ENCODE peak calls at places on chromosomes 11 and 22, in four cellular contexts. F is brain microvascular endothelial cell, E is HCT116, X is AG09309. O is an unnamed sample.

GRCh38 chr11:117570701-117571100 is 226.3 kb downstream of the DSCAML1 start:
- DNase-seq in F (no peak), E (no peak), X (no peak), O (no peak)

GRCh38 chr11:86211619-86212018 is 32.9 kb upstream of the EED start:
- DNase-seq in X (no peak), F (no peak), E (no peak), O (peak)

GRCh38 chr22:19176732-19177131 is 1.8 kb downstream of the SLC25A1 start:
- DNase-seq in F (no peak), E (no peak), X (no peak), O (no peak)

GRCh38 chr11:31089117-31089516 is 280.4 kb downstream of the DCDC1 start:
- DNase-seq in E (no peak), X (no peak), F (no peak), O (no peak)

GRCh38 chr11:55707029-55707428 is 45.0 kb downstream of the OR4C6 start:
- DNase-seq in F (peak), X (no peak), E (no peak), O (no peak)

GRCh38 chr11:110711776-110712642 is at the start of gene ARHGAP20:
- DNase-seq in F (peak), X (no peak), E (no peak), O (peak)

GRCh38 chr11:85805387-85805786 is 5.6 kb downstream of the SYTL2 start:
- DNase-seq in E (no peak), F (no peak), X (no peak), O (no peak)

GRCh38 chr11:10032991-10033390 is 261.0 kb downstream of the SBF2 start:
- DNase-seq in X (peak), F (no peak), E (no peak), O (no peak)

GRCh38 chr22:28822930-28823481 is 22.6 kb upstream of the XBP1 start:
- DNase-seq in X (no peak), E (no peak), F (no peak), O (no peak)

GRCh38 chr22:45889539-45890350 is 87.2 kb downstream of the WNT7B start:
- DNase-seq in E (no peak), F (peak), X (no peak), O (no peak)

GRCh38 chr22:36323182-36323854 is 64.4 kb downstream of the MYH9 start:
- DNase-seq in X (no peak), F (peak), E (no peak), O (no peak)

GRCh38 chr22:47198801-47199251 is 436.4 kb downstream of the TBC1D22A start:
- DNase-seq in F (no peak), X (no peak), E (no peak), O (no peak)

GRCh38 chr11:119338318-119338890 is 2.3 kb downstream of the C1QTNF5 start:
- DNase-seq in E (peak), F (peak), X (no peak), O (no peak)

GRCh38 chr11:111846640-111847039 is 24.7 kb downstream of the ALG9 start:
- DNase-seq in E (no peak), X (no peak), F (peak), O (no peak)

GRCh38 chr11:76765863-76766350 is 17.2 kb upstream of the TSKU start:
- DNase-seq in X (no peak), E (no peak), F (no peak), O (no peak)

GRCh38 chr22:37519268-37520195 is at the start of gene CARD10:
- DNase-seq in F (no peak), X (no peak), E (no peak), O (no peak)

GRCh38 chr11:45394294-45395085 is 108.3 kb upstream of the SYT13 start:
- DNase-seq in F (no peak), E (no peak), X (no peak), O (no peak)

GRCh38 chr11:6911946-6912345 is 8.9 kb upstream of the OR2D3 start:
- DNase-seq in E (no peak), X (no peak), F (peak), O (no peak)

GRCh38 chr22:17167486-17167885 is 8.4 kb upstream of the HDHD5 start:
- DNase-seq in E (no peak), X (no peak), F (no peak), O (no peak)

GRCh38 chr22:50199251-50199721 is 1.5 kb upstream of the SELENOO start:
- DNase-seq in X (no peak), F (no peak), E (no peak), O (no peak)

GRCh38 chr11:131108780-131109179 is 192.5 kb upstream of the SNX19 start:
- DNase-seq in E (no peak), X (no peak), F (peak), O (no peak)

GRCh38 chr11:21511835-21512440 is 680.9 kb upstream of the ANO5 start:
- DNase-seq in E (peak), X (no peak), F (peak), O (no peak)

GRCh38 chr22:22006596-22006990 is 24.0 kb upstream of the TOP3B start:
- DNase-seq in X (no peak), E (no peak), F (no peak), O (no peak)

GRCh38 chr11:32348502-32348901 is 86.8 kb downstream of the WT1 start:
- DNase-seq in X (no peak), F (no peak), E (no peak), O (no peak)

GRCh38 chr22:50696799-50697561 is 24.4 kb downstream of the SHANK3 start:
- DNase-seq in X (no peak), F (no peak), E (no peak), O (no peak)

GRCh38 chr11:45847908-45848316 is 637 bp downstream of the CRY2 start:
- DNase-seq in E (no peak), F (peak), X (peak), O (peak)

GRCh38 chr11:29538339-29539036 is 478.3 kb downstream of the KCNA4 start:
- DNase-seq in F (no peak), E (no peak), X (no peak), O (no peak)

GRCh38 chr11:129316781-129317180 is 58.9 kb upstream of the BARX2 start:
- DNase-seq in E (no peak), X (no peak), F (no peak), O (no peak)

GRCh38 chr11:128195057-128195751 is 392.2 kb downstream of the ETS1 start:
- DNase-seq in F (no peak), X (no peak), E (no peak), O (no peak)
- TF ChIP-seq CTCF in F (no peak), X (no peak), E (no peak), O (no peak)

DNA sequence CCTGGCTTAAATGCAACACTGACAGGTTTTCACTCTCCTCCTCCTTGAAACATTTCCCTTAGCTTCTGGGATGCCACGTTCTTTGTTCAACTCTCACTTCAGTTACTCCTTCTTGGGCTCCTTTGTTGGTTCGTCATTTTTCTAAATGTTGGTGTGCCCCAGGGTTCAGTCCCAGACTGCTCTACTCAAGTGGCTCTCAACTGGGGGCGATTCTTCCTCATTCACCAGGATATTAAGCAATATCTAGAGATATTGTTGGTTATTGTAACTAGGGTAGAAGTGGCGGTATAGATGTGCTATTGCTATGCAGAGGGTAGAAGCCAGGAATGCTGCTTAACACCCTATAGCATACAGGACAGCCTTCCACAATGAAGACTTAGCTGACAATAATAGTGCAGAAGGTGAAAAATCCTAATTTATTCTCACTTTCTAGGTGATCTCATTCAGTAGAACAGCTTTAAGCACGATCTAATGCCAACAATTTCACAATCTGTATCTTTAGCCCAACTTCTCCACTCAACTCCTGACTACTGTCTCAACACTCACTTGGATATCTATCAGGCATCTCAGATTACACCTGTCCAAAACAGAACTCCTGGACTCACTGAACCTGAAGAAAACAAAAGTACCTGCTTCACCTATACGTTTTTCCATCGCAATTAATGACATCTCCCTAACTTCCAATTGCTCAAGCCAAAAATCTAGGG is 4.6 kb downstream of the NUP160 start:
- DNase-seq in F (no peak), X (no peak), E (no peak), O (no peak)
- H3K4me3 ChIP-seq in F (no peak), X (no peak), E (no peak), O (no peak)

DNA sequence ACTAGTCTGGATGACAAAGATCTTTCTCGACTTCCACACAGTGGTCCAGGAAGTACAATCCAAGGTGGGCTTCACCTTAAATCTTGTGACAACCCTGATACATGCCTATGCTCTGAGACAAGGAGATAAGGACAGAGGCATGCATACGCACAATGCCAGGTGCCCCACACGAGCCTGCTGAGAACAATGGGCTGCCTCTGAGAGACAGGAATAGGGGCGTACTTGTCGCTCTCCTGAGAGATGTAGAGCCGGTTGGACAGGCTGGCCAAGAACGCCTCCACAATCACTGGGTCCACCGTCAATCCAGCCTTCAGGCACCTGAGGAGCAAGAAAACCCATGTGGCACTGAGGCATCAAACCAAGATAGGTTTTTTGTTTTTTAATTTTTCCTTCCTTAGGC is 25.5 kb downstream of the SERPIND1 start:
- DNase-seq in X (no peak), E (no peak), F (no peak), O (no peak)
- TF ChIP-seq CTCF in X (no peak), E (no peak), F (no peak), O (no peak)

DNA sequence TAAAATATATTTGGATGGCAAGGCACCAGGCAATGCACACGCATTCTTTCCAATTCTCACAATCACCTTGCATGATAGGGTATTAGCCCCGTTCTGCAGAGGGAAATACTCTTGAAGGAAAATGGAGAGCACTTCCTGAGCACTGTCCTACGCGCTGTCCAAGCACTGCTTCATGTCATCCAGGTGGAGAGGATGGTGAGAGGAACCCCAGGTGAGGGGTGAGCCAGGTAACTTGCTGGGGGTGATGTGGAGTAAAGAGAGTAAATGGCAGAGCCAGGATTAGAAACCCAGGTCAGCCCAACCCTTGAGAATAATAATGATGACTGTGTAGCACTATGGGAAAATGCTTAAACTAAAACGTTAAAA is 711 bp upstream of the PACSIN2 start:
- DNase-seq in E (no peak), X (no peak), F (no peak), O (no peak)
- H3K4me3 ChIP-seq in E (peak), X (peak), F (peak), O (peak)

DNA sequence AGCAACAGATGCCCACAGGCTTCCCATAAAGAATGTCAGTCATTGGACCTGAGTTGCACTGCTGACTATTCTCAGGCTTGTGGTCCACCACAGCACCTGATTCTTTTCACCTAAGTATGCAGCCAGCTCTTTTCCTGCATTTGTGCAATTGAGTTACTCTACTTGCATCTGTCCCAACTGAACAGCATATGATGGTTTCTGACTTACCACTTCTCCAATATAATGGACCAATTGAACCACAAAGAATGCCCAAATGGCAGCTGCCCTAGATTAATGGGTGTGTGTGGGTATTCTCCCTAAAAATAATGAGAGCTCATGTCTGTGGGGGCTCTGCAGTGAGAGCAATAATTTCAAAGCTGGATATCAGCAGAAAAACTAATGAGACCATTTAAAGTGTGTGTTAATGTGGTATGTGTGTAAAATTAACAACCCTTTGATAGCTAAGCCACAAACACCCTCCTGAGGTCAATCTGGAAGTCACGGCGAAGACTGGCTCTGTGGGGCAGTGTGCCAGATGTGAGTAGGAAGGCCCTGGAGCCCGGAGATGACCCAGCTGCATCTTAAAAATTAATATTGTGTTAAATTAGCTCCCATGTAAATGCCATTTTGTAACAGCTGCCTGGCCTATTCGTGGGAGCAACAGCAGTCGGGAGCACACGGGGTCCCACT is 43.8 kb downstream of the SC5D start:
- DNase-seq in E (no peak), F (no peak), X (no peak), O (no peak)
- TF ChIP-seq CTCF in E (no peak), F (no peak), X (no peak), O (no peak)

GRCh38 chr22:44680058-44680457 is 21.9 kb upstream of the PRR5 start:
- DNase-seq in F (no peak), X (no peak), E (no peak), O (no peak)

GRCh38 chr22:44678980-44679647 is 22.9 kb upstream of the PRR5 start:
- DNase-seq in E (no peak), X (no peak), F (no peak), O (no peak)

GRCh38 chr22:44676441-44677298 is 25.3 kb upstream of the PRR5 start:
- DNase-seq in X (no peak), F (no peak), E (no peak), O (no peak)

GRCh38 chr22:44678245-44678979 is 23.6 kb upstream of the PRR5 start:
- DNase-seq in X (no peak), F (no peak), E (no peak), O (no peak)

DNA sequence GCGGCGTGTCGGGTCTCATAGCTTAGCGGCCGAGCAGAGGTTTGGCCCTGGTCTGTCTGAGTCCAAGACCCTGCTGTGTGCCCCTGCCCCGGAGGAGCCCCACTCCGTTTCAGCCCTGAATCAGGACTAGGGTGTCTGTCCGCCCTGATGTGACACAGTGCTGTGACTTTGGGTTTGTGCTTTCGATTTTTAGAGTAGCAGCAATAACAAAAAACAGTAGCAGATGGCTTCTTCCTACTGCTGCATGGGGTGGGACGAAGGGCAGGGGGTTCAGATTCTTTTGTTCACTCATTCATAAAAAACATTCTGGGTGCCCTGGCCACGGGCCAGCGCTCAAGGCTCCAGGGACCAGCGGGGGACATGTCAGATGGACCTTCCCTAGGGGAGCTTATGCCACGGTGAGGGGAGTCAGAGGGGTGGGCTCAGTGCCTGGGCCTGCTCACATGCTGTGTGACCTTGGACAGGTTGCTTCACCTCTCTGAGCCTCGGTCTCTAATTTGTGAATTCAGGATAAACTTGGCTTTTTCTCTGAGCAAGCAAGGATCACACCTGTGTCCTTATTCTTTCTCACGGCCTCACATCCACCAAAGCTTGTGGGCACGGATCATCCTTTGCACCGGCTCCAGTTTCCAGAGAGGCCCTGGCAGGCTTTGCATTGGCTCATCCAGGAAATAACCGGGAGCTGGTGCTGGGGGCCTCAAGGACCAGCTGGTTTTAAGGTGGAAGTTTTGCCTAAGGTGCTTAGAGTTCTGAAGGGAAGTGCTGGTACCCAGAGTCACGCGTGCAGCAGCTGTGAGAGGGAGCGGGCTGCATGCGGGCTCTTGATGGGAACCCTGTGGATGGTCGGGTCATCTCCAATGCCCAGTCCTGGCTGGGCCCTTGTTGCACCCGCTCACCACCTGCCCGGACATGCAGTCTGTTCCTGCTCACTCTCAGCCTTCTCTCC is 24.4 kb upstream of the PRR5 start:
- DNase-seq in X (no peak), E (no peak), F (no peak), O (no peak)
- H3K4me3 ChIP-seq in X (no peak), E (peak), F (no peak), O (no peak)

GRCh38 chr22:48866906-48867597 is 960.6 kb downstream of the BRD1 start:
- DNase-seq in F (no peak), E (no peak), X (no peak), O (no peak)

GRCh38 chr22:48867891-48868290 is 959.8 kb downstream of the BRD1 start:
- DNase-seq in F (no peak), E (no peak), X (no peak), O (no peak)

GRCh38 chr22:48868554-48868953 is 959.1 kb downstream of the BRD1 start:
- DNase-seq in E (no peak), X (no peak), F (no peak), O (no peak)

GRCh38 chr22:48863965-48864538 is 963.6 kb downstream of the BRD1 start:
- DNase-seq in F (no peak), E (no peak), X (no peak), O (no peak)

DNA sequence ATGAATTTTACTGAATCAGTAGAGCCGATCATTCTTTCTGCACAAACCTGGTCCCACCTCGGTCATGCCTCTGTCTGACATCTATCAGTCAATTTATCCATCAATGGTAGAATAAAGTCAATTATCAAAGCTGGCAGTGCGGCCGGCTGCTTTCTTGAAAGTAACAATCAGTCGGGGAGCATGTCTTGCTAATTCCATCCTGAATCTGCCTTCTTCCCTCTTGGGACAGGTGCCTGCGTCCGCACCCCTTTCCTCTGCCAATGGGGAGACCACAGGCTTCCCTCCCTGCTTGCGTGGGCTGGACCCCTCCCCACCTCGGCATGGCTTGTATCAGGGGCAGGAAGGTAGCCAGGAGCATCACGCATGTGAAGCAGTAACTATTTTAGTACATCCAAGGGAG is 962.9 kb downstream of the BRD1 start:
- DNase-seq in F (no peak), E (no peak), X (no peak), O (no peak)
- TF ChIP-seq CTCF in F (no peak), E (no peak), X (no peak), O (no peak)

GRCh38 chr11:1889527-1889930 is 2.2 kb downstream of the PRR33 start:
- DNase-seq in F (no peak), E (no peak), X (no peak), O (no peak)
- H3K4me3 ChIP-seq in F (no peak), E (no peak), X (no peak), O (no peak)

GRCh38 chr11:11966826-11967668 is 41.4 kb downstream of the DKK3 start:
- DNase-seq in E (peak), F (peak), X (no peak), O (peak)
- TF ChIP-seq CTCF in E (peak), F (peak), X (peak), O (peak)

DNA sequence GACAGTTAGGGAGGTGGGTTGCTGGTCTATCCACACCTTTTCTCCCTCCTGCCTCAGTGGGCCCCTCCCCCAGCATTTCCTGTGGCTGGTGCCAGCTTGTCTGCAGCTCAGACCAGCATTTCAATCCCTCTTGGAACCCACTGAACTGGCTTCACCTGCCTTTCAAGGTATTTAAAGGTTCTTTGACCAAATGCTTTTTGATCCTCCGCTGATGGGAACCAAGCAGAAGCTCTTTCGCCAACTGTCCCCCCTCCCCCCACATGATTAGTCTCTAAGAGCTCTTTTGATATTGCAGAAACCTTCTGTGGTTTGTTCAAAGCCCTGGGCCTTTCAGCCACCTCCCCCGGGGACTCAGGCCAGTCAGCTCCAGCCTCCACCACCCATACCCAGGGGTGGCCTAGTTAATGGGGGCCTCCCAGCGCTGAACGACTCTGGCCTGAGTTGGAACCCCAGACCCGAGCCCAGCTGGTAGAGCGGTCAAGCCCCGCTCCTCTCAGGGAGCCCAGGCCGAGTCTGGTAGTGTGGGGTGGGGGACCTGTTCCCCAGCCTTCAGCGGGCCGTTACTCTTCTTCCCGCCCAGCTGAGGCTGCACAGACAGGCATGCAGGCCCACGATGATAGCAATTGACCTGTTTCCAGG is 6.0 kb upstream of the SYT7 start:
- DNase-seq in X (no peak), E (no peak), F (no peak), O (no peak)
- H3K4me3 ChIP-seq in X (no peak), E (peak), F (no peak), O (no peak)